ENCODE peak calls at places on chromosomes 5 and 9, in four cellular contexts. A is lower lobe of right lung, T is T-helper 1 cell, L is GM18507. U is an unnamed sample.

GRCh38 chr5:140641716-140642115 is 2.5 kb downstream of the TMCO6 start:
- DNase-seq in A (no peak), T (no peak), L (no peak), U (no peak)

GRCh38 chr5:1222147-1222546 is 3.0 kb upstream of the SLC6A18 start:
- DNase-seq in A (no peak), T (no peak), L (no peak), U (no peak)

GRCh38 chr9:38081356-38082108 is 12.5 kb upstream of the SHB start:
- DNase-seq in A (no peak), T (no peak), L (no peak), U (no peak)

GRCh38 chr5:82975812-82976211 is 101.4 kb downstream of the TMEM167A start:
- DNase-seq in A (no peak), T (no peak), L (no peak), U (no peak)

GRCh38 chr9:111399211-111399739 is 69.3 kb upstream of the OR2K2 start:
- DNase-seq in A (no peak), T (no peak), L (no peak), U (no peak)

GRCh38 chr5:32312194-32312681 is 501 bp downstream of the MTMR12 start:
- DNase-seq in A (peak; percentile 85), T (peak; percentile 19), L (no peak), U (peak; percentile 29)

GRCh38 chr9:9913276-9913832 is 699.4 kb downstream of the PTPRD start:
- DNase-seq in A (no peak), T (no peak), L (no peak), U (no peak)

GRCh38 chr9:19965336-19965735 is 176.5 kb upstream of the SLC24A2 start:
- DNase-seq in A (no peak), T (no peak), L (no peak), U (no peak)

GRCh38 chr5:33381243-33381642 is 59.5 kb upstream of the TARS1 start:
- DNase-seq in A (no peak), T (no peak), L (no peak), U (no peak)

GRCh38 chr9:33329117-33329563 is 38.8 kb downstream of the NFX1 start:
- DNase-seq in A (no peak), T (no peak), L (no peak), U (no peak)

U was measured in GM19239.